ENCODE peak calls at places on chromosomes 5 and 9, in six cellular contexts. One of them, this sample, is unnamed.

GRCh38 chr5:180792287-180792964 is 10.2 kb downstream of the MGAT1 start:
- DNase-seq in SK-N-SH: no peak
- DNase-seq in GM12878: no peak
- DNase-seq in HepG2: no peak
- DNase-seq in H1: no peak
- DNase-seq in HCT116: no peak
- DNase-seq in this sample: no peak

GRCh38 chr9:7536310-7536939 is 263.2 kb downstream of the DMAC1 start:
- DNase-seq in SK-N-SH: peak; percentile 45
- DNase-seq in HCT116: peak; percentile 18
- DNase-seq in GM12878: no peak
- DNase-seq in HepG2: peak; percentile 45
- DNase-seq in H1: peak; percentile 68
- DNase-seq in this sample: peak; percentile 63

GRCh38 chr5:88142801-88143692 is 125.6 kb downstream of the TMEM161B start:
- DNase-seq in HepG2: no peak
- DNase-seq in H1: peak; percentile 46
- DNase-seq in HCT116: no peak
- DNase-seq in GM12878: no peak
- DNase-seq in SK-N-SH: no peak
- DNase-seq in this sample: no peak

GRCh38 chr5:1540831-1541661 is 17.3 kb upstream of the LPCAT1 start:
- DNase-seq in GM12878: no peak
- DNase-seq in SK-N-SH: no peak
- DNase-seq in H1: peak; percentile 38
- DNase-seq in HepG2: no peak
- DNase-seq in HCT116: no peak
- DNase-seq in this sample: no peak

GRCh38 chr5:155978805-155979204 is 348.2 kb upstream of the SGCD start:
- DNase-seq in H1: no peak
- DNase-seq in HCT116: no peak
- DNase-seq in GM12878: no peak
- DNase-seq in SK-N-SH: no peak
- DNase-seq in HepG2: no peak
- DNase-seq in this sample: no peak

GRCh38 chr5:164132358-164132757 is 626.9 kb downstream of the MAT2B start:
- DNase-seq in HCT116: no peak
- DNase-seq in HepG2: no peak
- DNase-seq in SK-N-SH: no peak
- DNase-seq in H1: no peak
- DNase-seq in GM12878: no peak
- DNase-seq in this sample: no peak

GRCh38 chr9:85016389-85016997 is 347.0 kb downstream of the NTRK2 start:
- DNase-seq in HepG2: peak; percentile 53
- DNase-seq in HCT116: no peak
- DNase-seq in SK-N-SH: no peak
- DNase-seq in H1: no peak
- DNase-seq in GM12878: no peak
- DNase-seq in this sample: no peak

GRCh38 chr5:7837401-7837800 is 13.5 kb downstream of the CFAP90 start:
- DNase-seq in SK-N-SH: no peak
- DNase-seq in HCT116: no peak
- DNase-seq in GM12878: no peak
- DNase-seq in HepG2: no peak
- DNase-seq in H1: no peak
- DNase-seq in this sample: no peak

GRCh38 chr5:66239034-66239433 is 94.9 kb downstream of the SREK1 start:
- DNase-seq in GM12878: no peak
- DNase-seq in HepG2: no peak
- DNase-seq in SK-N-SH: no peak
- DNase-seq in HCT116: peak; percentile 19
- DNase-seq in H1: no peak
- DNase-seq in this sample: no peak

GRCh38 chr9:122389799-122390481 is 19.1 kb downstream of the PTGS1 start:
- DNase-seq in SK-N-SH: no peak
- DNase-seq in GM12878: no peak
- DNase-seq in H1: no peak
- DNase-seq in HCT116: no peak
- DNase-seq in HepG2: no peak
- DNase-seq in this sample: no peak
- TF ChIP-seq YY1 in SK-N-SH: no peak
- TF ChIP-seq YY1 in GM12878: no peak
- TF ChIP-seq YY1 in H1: no peak
- TF ChIP-seq YY1 in HCT116: no peak
- TF ChIP-seq YY1 in HepG2: no peak
- TF ChIP-seq YY1 in this sample: no peak

DNA sequence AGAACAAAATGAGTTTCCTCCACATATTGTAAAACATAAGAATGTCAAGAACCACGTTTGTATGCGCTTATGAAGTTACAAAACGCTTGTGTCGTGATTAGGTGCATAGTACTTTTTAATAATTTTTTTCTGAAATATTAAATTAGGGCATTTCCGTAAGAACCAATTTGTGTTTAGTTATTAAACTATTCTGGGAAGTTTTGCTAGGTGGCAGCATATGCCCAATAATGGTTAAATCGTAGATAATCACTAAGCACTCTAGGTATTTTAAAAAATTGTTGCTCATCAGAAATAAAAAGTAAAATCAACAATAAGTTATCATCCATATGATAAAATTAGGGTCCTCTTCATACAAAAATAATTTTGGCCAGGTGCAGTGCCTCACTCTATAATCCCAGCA is 5.4 kb downstream of the SRFBP1 start:
- DNase-seq in H1: no peak
- DNase-seq in HepG2: no peak
- DNase-seq in GM12878: no peak
- DNase-seq in SK-N-SH: no peak
- DNase-seq in HCT116: no peak
- DNase-seq in this sample: no peak
- TF ChIP-seq YY1 in H1: no peak
- TF ChIP-seq YY1 in HepG2: no peak
- TF ChIP-seq YY1 in GM12878: no peak
- TF ChIP-seq YY1 in SK-N-SH: no peak
- TF ChIP-seq YY1 in HCT116: no peak
- TF ChIP-seq YY1 in this sample: no peak

GRCh38 chr9:22483528-22484060 is 37.0 kb downstream of the DMRTA1 start:
- DNase-seq in GM12878: no peak
- DNase-seq in H1: no peak
- DNase-seq in HepG2: no peak
- DNase-seq in HCT116: no peak
- DNase-seq in SK-N-SH: no peak
- DNase-seq in this sample: peak; percentile 75
- TF ChIP-seq YY1 in GM12878: no peak
- TF ChIP-seq YY1 in H1: no peak
- TF ChIP-seq YY1 in HepG2: no peak
- TF ChIP-seq YY1 in HCT116: no peak
- TF ChIP-seq YY1 in SK-N-SH: no peak
- TF ChIP-seq YY1 in this sample: no peak

GRCh38 chr9:89054865-89055495 is 63.7 kb downstream of the S1PR3 start:
- DNase-seq in H1: no peak
- DNase-seq in HCT116: no peak
- DNase-seq in SK-N-SH: no peak
- DNase-seq in GM12878: no peak
- DNase-seq in HepG2: no peak
- DNase-seq in this sample: no peak
- TF ChIP-seq YY1 in H1: no peak
- TF ChIP-seq YY1 in HCT116: no peak
- TF ChIP-seq YY1 in SK-N-SH: no peak
- TF ChIP-seq YY1 in GM12878: no peak
- TF ChIP-seq YY1 in HepG2: no peak
- TF ChIP-seq YY1 in this sample: no peak

DNA sequence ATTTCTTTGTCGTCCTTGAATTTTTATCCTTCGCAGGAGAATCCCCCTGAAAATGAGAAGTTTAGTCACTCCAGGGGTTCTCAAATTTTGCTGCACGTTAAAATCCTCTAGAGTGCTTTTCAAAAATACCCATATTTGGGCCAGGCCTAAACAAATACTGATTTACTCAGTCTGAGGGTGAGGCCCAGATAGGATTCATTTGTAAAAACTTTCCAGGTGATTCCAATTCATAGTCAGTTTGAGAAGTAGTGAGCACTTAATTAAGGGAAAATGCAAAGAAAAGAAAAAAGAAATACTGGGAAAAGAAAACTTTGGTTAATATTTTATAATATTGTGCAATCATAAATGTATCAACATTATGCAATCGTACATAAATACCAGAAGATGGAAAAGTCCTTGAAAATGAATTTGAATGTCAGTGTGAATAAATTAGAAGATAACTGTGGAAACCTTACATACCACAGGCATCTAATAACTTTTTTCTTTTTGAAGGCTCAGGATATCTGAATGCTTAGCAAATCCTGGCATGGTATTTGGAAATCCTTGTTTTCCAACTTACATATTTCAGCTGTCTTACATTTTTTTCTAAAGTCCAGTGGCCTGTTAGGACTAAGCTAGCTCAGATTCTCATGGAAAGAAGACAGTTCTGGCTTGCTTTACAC is 116.5 kb upstream of the DAPK1 start:
- DNase-seq in HepG2: peak; percentile 16
- DNase-seq in HCT116: no peak
- DNase-seq in H1: no peak
- DNase-seq in GM12878: no peak
- DNase-seq in SK-N-SH: no peak
- DNase-seq in this sample: no peak
- TF ChIP-seq YY1 in HepG2: no peak
- TF ChIP-seq YY1 in HCT116: no peak
- TF ChIP-seq YY1 in H1: no peak
- TF ChIP-seq YY1 in GM12878: no peak
- TF ChIP-seq YY1 in SK-N-SH: no peak
- TF ChIP-seq YY1 in this sample: no peak

DNA sequence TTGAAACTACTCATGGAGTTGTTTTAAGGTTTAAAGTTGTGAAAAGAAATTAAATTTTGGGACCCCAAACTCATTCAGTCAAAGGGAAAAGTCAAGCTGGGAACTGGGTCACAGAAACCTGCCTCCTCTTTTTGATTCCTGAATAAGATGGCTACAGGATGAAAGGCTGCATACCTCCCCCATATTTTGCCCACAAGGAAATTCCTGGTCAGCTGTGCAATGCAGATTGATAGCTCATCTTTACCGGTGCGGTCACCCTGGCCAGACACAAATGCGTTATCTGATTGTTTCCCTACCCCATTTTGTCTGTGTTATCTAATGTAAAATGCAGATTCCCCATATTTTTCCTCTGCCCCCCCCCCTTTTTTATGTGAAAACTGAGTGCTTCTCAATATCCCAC is 1.3 kb downstream of the HAVCR2 start:
- DNase-seq in H1: no peak
- DNase-seq in GM12878: no peak
- DNase-seq in HCT116: no peak
- DNase-seq in HepG2: no peak
- DNase-seq in SK-N-SH: no peak
- DNase-seq in this sample: no peak
- TF ChIP-seq YY1 in H1: no peak
- TF ChIP-seq YY1 in GM12878: no peak
- TF ChIP-seq YY1 in HCT116: no peak
- TF ChIP-seq YY1 in HepG2: no peak
- TF ChIP-seq YY1 in SK-N-SH: no peak
- TF ChIP-seq YY1 in this sample: no peak

GRCh38 chr9:98556511-98556910 is 152.2 kb downstream of the GABBR2 start:
- DNase-seq in HCT116: no peak
- DNase-seq in SK-N-SH: no peak
- DNase-seq in H1: no peak
- DNase-seq in HepG2: no peak
- DNase-seq in GM12878: no peak
- DNase-seq in this sample: no peak

GRCh38 chr9:98559568-98559967 is 149.2 kb downstream of the GABBR2 start:
- DNase-seq in GM12878: no peak
- DNase-seq in HCT116: no peak
- DNase-seq in H1: no peak
- DNase-seq in SK-N-SH: no peak
- DNase-seq in HepG2: no peak
- DNase-seq in this sample: no peak

GRCh38 chr9:98554752-98555151 is 154.0 kb downstream of the GABBR2 start:
- DNase-seq in HepG2: no peak
- DNase-seq in H1: no peak
- DNase-seq in SK-N-SH: no peak
- DNase-seq in HCT116: no peak
- DNase-seq in GM12878: no peak
- DNase-seq in this sample: no peak

GRCh38 chr9:98555851-98556465 is 152.8 kb downstream of the GABBR2 start:
- DNase-seq in H1: no peak
- DNase-seq in GM12878: no peak
- DNase-seq in HCT116: no peak
- DNase-seq in SK-N-SH: no peak
- DNase-seq in HepG2: no peak
- DNase-seq in this sample: no peak

DNA sequence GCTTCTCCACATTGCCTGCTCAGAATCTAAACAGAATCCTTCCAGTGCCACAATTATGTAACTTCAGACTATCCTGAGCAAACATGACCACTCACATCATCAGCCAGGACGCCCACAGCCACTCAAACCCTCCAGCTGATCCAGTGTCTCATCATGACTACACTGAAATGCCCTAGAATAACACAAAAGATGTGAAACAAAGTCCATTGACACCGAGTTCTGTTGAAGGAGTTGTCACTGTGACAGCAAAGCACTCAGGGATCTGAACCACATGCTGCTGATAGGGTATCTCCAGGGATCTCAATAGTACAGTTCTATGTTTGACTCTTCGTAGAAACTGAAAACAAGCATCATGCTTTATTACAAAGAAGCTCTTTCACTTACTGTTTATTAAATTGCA is 150.2 kb downstream of the GABBR2 start:
- DNase-seq in HCT116: no peak
- DNase-seq in GM12878: no peak
- DNase-seq in SK-N-SH: no peak
- DNase-seq in H1: no peak
- DNase-seq in HepG2: no peak
- DNase-seq in this sample: no peak
- TF ChIP-seq YY1 in HCT116: no peak
- TF ChIP-seq YY1 in GM12878: no peak
- TF ChIP-seq YY1 in SK-N-SH: no peak
- TF ChIP-seq YY1 in H1: no peak
- TF ChIP-seq YY1 in HepG2: no peak
- TF ChIP-seq YY1 in this sample: no peak

GRCh38 chr5:132495063-132495671 is 4.6 kb upstream of the IRF1 start:
- DNase-seq in H1: peak; percentile 39
- DNase-seq in SK-N-SH: no peak
- DNase-seq in HCT116: no peak
- DNase-seq in HepG2: no peak
- DNase-seq in GM12878: no peak
- DNase-seq in this sample: no peak
- TF ChIP-seq YY1 in H1: no peak
- TF ChIP-seq YY1 in SK-N-SH: no peak
- TF ChIP-seq YY1 in HCT116: no peak
- TF ChIP-seq YY1 in HepG2: no peak
- TF ChIP-seq YY1 in GM12878: no peak
- TF ChIP-seq YY1 in this sample: no peak

GRCh38 chr9:134962998-134963364 is 45.3 kb upstream of the FCN1 start:
- DNase-seq in GM12878: no peak
- DNase-seq in HCT116: no peak
- DNase-seq in HepG2: no peak
- DNase-seq in H1: no peak
- DNase-seq in SK-N-SH: no peak
- DNase-seq in this sample: no peak
- TF ChIP-seq YY1 in GM12878: no peak
- TF ChIP-seq YY1 in HCT116: no peak
- TF ChIP-seq YY1 in HepG2: no peak
- TF ChIP-seq YY1 in H1: no peak
- TF ChIP-seq YY1 in SK-N-SH: no peak
- TF ChIP-seq YY1 in this sample: no peak

This sample was measured in NT2/D1.